ENCODE peak calls at places on chromosome 15, in four cellular contexts. One of them, this sample, is unnamed.

GRCh38 chr15:70111203-70112017 is 13.7 kb upstream of the TLE3 start:
- DNase-seq in aorta: peak; percentile 80
- DNase-seq in upper lobe of right lung: no peak
- DNase-seq in Panc1: no peak
- DNase-seq in this sample: peak; percentile 89

GRCh38 chr15:68653795-68654194 is 75.0 kb downstream of the CORO2B start:
- DNase-seq in aorta: no peak
- DNase-seq in upper lobe of right lung: no peak
- DNase-seq in Panc1: no peak
- DNase-seq in this sample: no peak

GRCh38 chr15:84883916-84884781 is at the start of gene SLC28A1:
- DNase-seq in aorta: peak; percentile 76
- DNase-seq in upper lobe of right lung: no peak
- DNase-seq in Panc1: no peak
- DNase-seq in this sample: no peak

GRCh38 chr15:40471778-40472130 is 970 bp downstream of the CHST14 start:
- DNase-seq in aorta: no peak
- DNase-seq in upper lobe of right lung: peak; percentile 70
- DNase-seq in Panc1: no peak
- DNase-seq in this sample: no peak

GRCh38 chr15:42091753-42092665 is 2.4 kb downstream of the PLA2G4D start:
- DNase-seq in aorta: no peak
- DNase-seq in upper lobe of right lung: no peak
- DNase-seq in Panc1: no peak
- DNase-seq in this sample: no peak

GRCh38 chr15:79965836-79966630 is 5.0 kb downstream of the BCL2A1 start:
- DNase-seq in aorta: no peak
- DNase-seq in upper lobe of right lung: no peak
- DNase-seq in Panc1: peak; percentile 88
- DNase-seq in this sample: no peak

GRCh38 chr15:60780147-60780546 is 301.2 kb upstream of the ICE2 start:
- DNase-seq in aorta: no peak
- DNase-seq in upper lobe of right lung: no peak
- DNase-seq in Panc1: no peak
- DNase-seq in this sample: no peak

GRCh38 chr15:28191832-28192231 is 92.7 kb upstream of the OCA2 start:
- DNase-seq in aorta: peak; percentile 82
- DNase-seq in upper lobe of right lung: peak; percentile 68
- DNase-seq in Panc1: no peak
- DNase-seq in this sample: peak; percentile 46

GRCh38 chr15:39774688-39775267 is 7.9 kb downstream of the FSIP1 start:
- DNase-seq in aorta: no peak
- DNase-seq in upper lobe of right lung: no peak
- DNase-seq in Panc1: no peak
- DNase-seq in this sample: peak; percentile 26

GRCh38 chr15:64783796-64784195 is 8.4 kb upstream of the RBPMS2 start:
- DNase-seq in aorta: no peak
- DNase-seq in upper lobe of right lung: no peak
- DNase-seq in Panc1: no peak
- DNase-seq in this sample: no peak

GRCh38 chr15:89662893-89663673 is 7.8 kb upstream of the KIF7 start:
- DNase-seq in aorta: peak; percentile 90
- DNase-seq in upper lobe of right lung: no peak
- DNase-seq in Panc1: no peak
- DNase-seq in this sample: no peak

GRCh38 chr15:78810377-78811123 is 714 bp downstream of the ADAMTS7 start:
- DNase-seq in aorta: peak; percentile 91
- DNase-seq in upper lobe of right lung: peak; percentile 78
- DNase-seq in Panc1: no peak
- DNase-seq in this sample: peak; percentile 40

GRCh38 chr15:66670698-66671580 is 31.1 kb upstream of the SMAD6 start:
- DNase-seq in aorta: no peak
- DNase-seq in upper lobe of right lung: peak; percentile 87
- DNase-seq in Panc1: no peak
- DNase-seq in this sample: peak; percentile 38

GRCh38 chr15:85615930-85616329 is 178.8 kb downstream of the KLHL25 start:
- DNase-seq in aorta: no peak
- DNase-seq in upper lobe of right lung: no peak
- DNase-seq in Panc1: no peak
- DNase-seq in this sample: peak; percentile 37

GRCh38 chr15:90481023-90481422 is 48.7 kb upstream of the CRTC3 start:
- DNase-seq in aorta: no peak
- DNase-seq in upper lobe of right lung: no peak
- DNase-seq in Panc1: no peak
- DNase-seq in this sample: no peak

GRCh38 chr15:55108448-55108847 is 88.3 kb downstream of the RSL24D1 start:
- DNase-seq in aorta: no peak
- DNase-seq in upper lobe of right lung: no peak
- DNase-seq in Panc1: no peak
- DNase-seq in this sample: no peak

GRCh38 chr15:19899021-19899824 is 642.4 kb downstream of the GOLGA6L6 start:
- DNase-seq in aorta: peak; percentile 72
- DNase-seq in upper lobe of right lung: peak; percentile 53
- DNase-seq in Panc1: no peak
- DNase-seq in this sample: no peak

GRCh38 chr15:89628301-89628700 is 27.0 kb downstream of the KIF7 start:
- DNase-seq in aorta: no peak
- DNase-seq in upper lobe of right lung: no peak
- DNase-seq in Panc1: no peak
- DNase-seq in this sample: no peak

GRCh38 chr15:85543741-85544155 is 163.3 kb downstream of the AKAP13 start:
- DNase-seq in aorta: peak; percentile 77
- DNase-seq in upper lobe of right lung: peak; percentile 89
- DNase-seq in Panc1: no peak
- DNase-seq in this sample: peak; percentile 31

GRCh38 chr15:75902129-75902557 is 1.5 kb upstream of the FBXO22 start:
- DNase-seq in aorta: no peak
- DNase-seq in upper lobe of right lung: no peak
- DNase-seq in Panc1: no peak
- DNase-seq in this sample: peak; percentile 89

GRCh38 chr15:78675617-78676360 is 34.8 kb upstream of the CHRNB4 start:
- DNase-seq in aorta: peak; percentile 41
- DNase-seq in upper lobe of right lung: no peak
- DNase-seq in Panc1: no peak
- DNase-seq in this sample: no peak

GRCh38 chr15:51198701-51199253 is 104.1 kb upstream of the TNFAIP8L3 start:
- DNase-seq in aorta: no peak
- DNase-seq in upper lobe of right lung: no peak
- DNase-seq in Panc1: no peak
- DNase-seq in this sample: no peak

GRCh38 chr15:27850050-27850449 is 249.1 kb downstream of the OCA2 start:
- DNase-seq in aorta: no peak
- DNase-seq in upper lobe of right lung: no peak
- DNase-seq in Panc1: no peak
- DNase-seq in this sample: no peak

GRCh38 chr15:36254446-36254845 is 325.0 kb upstream of the CDIN1 start:
- DNase-seq in aorta: no peak
- DNase-seq in upper lobe of right lung: no peak
- DNase-seq in Panc1: no peak
- DNase-seq in this sample: no peak

GRCh38 chr15:32870240-32871033 is 152.6 kb downstream of the GREM1 start:
- DNase-seq in aorta: no peak
- DNase-seq in upper lobe of right lung: no peak
- DNase-seq in Panc1: peak; percentile 51
- DNase-seq in this sample: no peak

GRCh38 chr15:95840004-95840403 is 490.5 kb upstream of the NR2F2 start:
- DNase-seq in aorta: peak; percentile 87
- DNase-seq in upper lobe of right lung: no peak
- DNase-seq in Panc1: no peak
- DNase-seq in this sample: no peak

GRCh38 chr15:99704444-99704838 is 28.8 kb downstream of the LYSMD4 start:
- DNase-seq in aorta: no peak
- DNase-seq in upper lobe of right lung: no peak
- DNase-seq in Panc1: peak; percentile 84
- DNase-seq in this sample: no peak

GRCh38 chr15:60673918-60674558 is 195.1 kb upstream of the ICE2 start:
- DNase-seq in aorta: peak; percentile 76
- DNase-seq in upper lobe of right lung: no peak
- DNase-seq in Panc1: peak; percentile 10
- DNase-seq in this sample: no peak

GRCh38 chr15:72968531-72968922 is 83.7 kb upstream of the NEO1 start:
- DNase-seq in aorta: no peak
- DNase-seq in upper lobe of right lung: no peak
- DNase-seq in Panc1: no peak
- DNase-seq in this sample: no peak

GRCh38 chr15:101482526-101483371 is 6.8 kb downstream of the PCSK6 start:
- DNase-seq in aorta: no peak
- DNase-seq in upper lobe of right lung: no peak
- DNase-seq in Panc1: no peak
- DNase-seq in this sample: no peak

GRCh38 chr15:101481381-101481705 is 8.2 kb downstream of the PCSK6 start:
- DNase-seq in aorta: no peak
- DNase-seq in upper lobe of right lung: no peak
- DNase-seq in Panc1: no peak
- DNase-seq in this sample: no peak

GRCh38 chr15:101481917-101482525 is 7.5 kb downstream of the PCSK6 start:
- DNase-seq in aorta: no peak
- DNase-seq in upper lobe of right lung: no peak
- DNase-seq in Panc1: no peak
- DNase-seq in this sample: no peak

GRCh38 chr15:101480613-101481380 is 8.7 kb downstream of the PCSK6 start:
- DNase-seq in aorta: no peak
- DNase-seq in upper lobe of right lung: no peak
- DNase-seq in Panc1: no peak
- DNase-seq in this sample: no peak

DNA sequence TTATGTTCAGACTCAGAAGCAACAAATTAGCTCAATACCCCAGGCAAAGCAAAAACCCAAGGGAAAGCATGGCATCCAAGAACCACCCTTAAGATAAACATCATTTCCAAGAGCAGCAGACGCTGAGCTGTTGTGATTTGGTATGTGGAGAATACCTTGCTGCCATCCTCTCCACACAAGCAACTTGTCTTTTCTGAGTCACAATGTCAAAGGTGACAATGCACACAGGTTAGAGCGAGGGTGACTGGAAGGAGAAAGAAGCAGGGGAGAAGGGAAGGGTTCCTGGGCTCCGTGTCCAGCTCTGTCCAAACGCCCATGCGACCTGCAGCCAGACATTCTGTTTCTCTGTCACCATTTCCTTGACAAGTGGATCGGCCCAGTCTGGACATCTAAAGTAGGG is 6.0 kb downstream of the PCSK6 start:
- DNase-seq in aorta: no peak
- DNase-seq in upper lobe of right lung: no peak
- DNase-seq in Panc1: no peak
- DNase-seq in this sample: no peak
- H3K27ac ChIP-seq in aorta: no peak overlapping the region
- H3K27ac ChIP-seq in upper lobe of right lung: no peak overlapping the region
- H3K27ac ChIP-seq in Panc1: no peak overlapping the region
- H3K27ac ChIP-seq in this sample: no peak overlapping the region

GRCh38 chr15:31472636-31473383 is 146.2 kb downstream of the KLF13 start:
- DNase-seq in aorta: no peak
- DNase-seq in upper lobe of right lung: no peak
- DNase-seq in Panc1: no peak
- DNase-seq in this sample: no peak
- H3K4me3 ChIP-seq in aorta: no peak overlapping the region
- H3K4me3 ChIP-seq in upper lobe of right lung: peak overlapping the region; percentile 10
- H3K4me3 ChIP-seq in Panc1: no peak overlapping the region
- H3K4me3 ChIP-seq in this sample: no peak overlapping the region

GRCh38 chr15:48800245-48800644 is 10.6 kb downstream of the CEP152 start:
- DNase-seq in aorta: no peak
- DNase-seq in upper lobe of right lung: no peak
- DNase-seq in Panc1: no peak
- DNase-seq in this sample: no peak

GRCh38 chr15:48803877-48804276 is 7.0 kb downstream of the CEP152 start:
- DNase-seq in aorta: no peak
- DNase-seq in upper lobe of right lung: no peak
- DNase-seq in Panc1: no peak
- DNase-seq in this sample: no peak

GRCh38 chr15:48802257-48802656 is 8.6 kb downstream of the CEP152 start:
- DNase-seq in aorta: no peak
- DNase-seq in upper lobe of right lung: no peak
- DNase-seq in Panc1: no peak
- DNase-seq in this sample: no peak

GRCh38 chr15:48800811-48801460 is 9.9 kb downstream of the CEP152 start:
- DNase-seq in aorta: no peak
- DNase-seq in upper lobe of right lung: no peak
- DNase-seq in Panc1: no peak
- DNase-seq in this sample: no peak

GRCh38 chr15:48802867-48803266 is 8.0 kb downstream of the CEP152 start:
- DNase-seq in aorta: no peak
- DNase-seq in upper lobe of right lung: no peak
- DNase-seq in Panc1: no peak
- DNase-seq in this sample: peak; percentile 16
- H3K36me3 ChIP-seq in aorta: no peaks in the 10 kb centered on the region
- H3K36me3 ChIP-seq in upper lobe of right lung: no peaks in the 10 kb centered on the region
- H3K36me3 ChIP-seq in Panc1: no peaks in the 10 kb centered on the region
- H3K36me3 ChIP-seq in this sample: no peaks in the 10 kb centered on the region

GRCh38 chr15:63046927-63047760 is 4.6 kb downstream of the TPM1 start:
- DNase-seq in aorta: no peak
- DNase-seq in upper lobe of right lung: no peak
- DNase-seq in Panc1: no peak
- DNase-seq in this sample: no peak

GRCh38 chr15:63047792-63048114 is 5.2 kb downstream of the TPM1 start:
- DNase-seq in aorta: no peak
- DNase-seq in upper lobe of right lung: no peak
- DNase-seq in Panc1: no peak
- DNase-seq in this sample: no peak

GRCh38 chr15:63044645-63045437 is 2.3 kb downstream of the TPM1 start:
- DNase-seq in aorta: peak; percentile 84
- DNase-seq in upper lobe of right lung: no peak
- DNase-seq in Panc1: no peak
- DNase-seq in this sample: peak; percentile 50

GRCh38 chr15:63044077-63044644 is 1.6 kb downstream of the TPM1 start:
- DNase-seq in aorta: no peak
- DNase-seq in upper lobe of right lung: no peak
- DNase-seq in Panc1: no peak
- DNase-seq in this sample: no peak

GRCh38 chr15:63045438-63046278 is 3.1 kb downstream of the TPM1 start:
- DNase-seq in aorta: no peak
- DNase-seq in upper lobe of right lung: no peak
- DNase-seq in Panc1: no peak
- DNase-seq in this sample: no peak
- H3K27ac ChIP-seq in aorta: peak overlapping the region; percentile 53
- H3K27ac ChIP-seq in upper lobe of right lung: no peak overlapping the region
- H3K27ac ChIP-seq in Panc1: peak overlapping the region; percentile 83
- H3K27ac ChIP-seq in this sample: no peak overlapping the region

DNA sequence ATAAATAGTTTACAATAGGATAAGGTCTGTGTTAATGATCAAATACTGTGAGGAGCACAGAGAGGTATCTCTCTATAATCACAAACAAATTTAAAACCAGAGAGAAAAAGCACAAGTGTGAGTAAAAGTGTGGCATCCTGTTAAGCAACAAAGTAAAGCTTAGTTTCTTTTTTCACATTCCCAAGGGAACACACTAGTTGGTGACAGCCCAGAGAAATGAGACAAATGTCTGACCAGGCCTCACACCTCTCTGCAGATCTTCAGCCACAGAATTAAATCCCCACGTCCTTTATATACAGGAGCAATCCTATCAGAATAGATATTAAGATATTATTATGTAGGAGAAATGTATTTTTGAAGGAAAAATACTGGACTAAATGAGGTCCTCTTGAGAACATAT is 2.7 kb downstream of the FBN1 start:
- DNase-seq in aorta: no peak
- DNase-seq in upper lobe of right lung: no peak
- DNase-seq in Panc1: no peak
- DNase-seq in this sample: no peak
- H3K4me3 ChIP-seq in aorta: peak overlapping the region; percentile 62
- H3K4me3 ChIP-seq in upper lobe of right lung: peak overlapping the region; percentile 70
- H3K4me3 ChIP-seq in Panc1: peak overlapping the region; percentile 56
- H3K4me3 ChIP-seq in this sample: no peak overlapping the region

GRCh38 chr15:92930061-92930460 is 29.9 kb downstream of the CHD2 start:
- DNase-seq in aorta: no peak
- DNase-seq in upper lobe of right lung: no peak
- DNase-seq in Panc1: no peak
- DNase-seq in this sample: peak; percentile 23
- H3K36me3 ChIP-seq in aorta: peaks cover 19% of the 10 kb centered on the region
- H3K36me3 ChIP-seq in upper lobe of right lung: peaks cover 100% of the 10 kb centered on the region
- H3K36me3 ChIP-seq in Panc1: peaks cover 69% of the 10 kb centered on the region
- H3K36me3 ChIP-seq in this sample: peaks cover 79% of the 10 kb centered on the region

This sample was measured in WERI-Rb-1.